ENCODE peak calls at places on chromosomes 12 and 14, in ten cellular contexts. C is NCI-H1105; N is fibroblast of mammary gland; Z is CD4-positive, CD25-positive, alpha-beta regulatory T cell; X is CD8-positive, alpha-beta T cell; J is nephron progenitor cell; Y is hypothalamus; T is aorta; S is HTR-8/SVneo; U is stimulated activated CD8-positive, alpha-beta memory T cell treated with anti-CD3 and anti-CD28 coated beads, Interleukin-7, amount 100 ng/mL, for 1 hour. W is an unnamed sample.

GRCh38 chr14:100664234-100664633 is 62.5 kb upstream of the DLK1 start:
- DNase-seq in S (no peak), X (no peak), N (no peak), Y (no peak), C (no peak), U (no peak), J (no peak), Z (no peak), T (no peak), W (no peak)

GRCh38 chr14:65933400-65934068 is 521.0 kb downstream of the FUT8 start:
- DNase-seq in C (no peak), Z (no peak), U (no peak), S (no peak), N (no peak), J (no peak), T (no peak), Y (no peak), X (no peak), W (no peak)

GRCh38 chr12:124747426-124748161 is 116.1 kb downstream of the SCARB1 start:
- DNase-seq in T (no peak), S (peak), X (no peak), Z (no peak), J (no peak), U (no peak), N (peak), Y (no peak), C (no peak), W (no peak)

GRCh38 chr12:24222968-24223367 is 273.5 kb upstream of the SOX5 start:
- DNase-seq in Z (no peak), N (peak), U (no peak), Y (no peak), J (no peak), C (no peak), T (no peak), X (no peak), S (no peak), W (no peak)

GRCh38 chr12:103757248-103757647 is 83.8 kb downstream of the NT5DC3 start:
- DNase-seq in S (no peak), Y (no peak), N (no peak), Z (no peak), C (no peak), U (no peak), J (no peak), X (no peak), T (no peak), W (no peak)

GRCh38 chr14:64676410-64677008 is 27.7 kb upstream of the PLEKHG3 start:
- DNase-seq in U (no peak), C (no peak), S (no peak), J (no peak), X (no peak), Z (no peak), N (no peak), T (no peak), Y (no peak), W (no peak)

GRCh38 chr12:130195369-130195768 is 33.1 kb downstream of the FZD10 start:
- DNase-seq in X (no peak), U (no peak), T (no peak), C (no peak), S (no peak), N (no peak), Y (no peak), J (no peak), Z (no peak), W (no peak)

GRCh38 chr12:121132601-121133481 is at the start of gene P2RX7:
- DNase-seq in C (peak), U (no peak), N (peak), T (peak), Z (peak), J (peak), Y (peak), X (peak), S (peak), W (peak)

GRCh38 chr14:34926552-34926951 is 51.4 kb upstream of the BAZ1A start:
- DNase-seq in T (no peak), Z (no peak), S (peak), X (no peak), Y (no peak), U (no peak), J (no peak), N (no peak), C (no peak), W (no peak)

GRCh38 chr14:64510825-64511679 is 6.5 kb downstream of the ZBTB1 start:
- DNase-seq in S (peak), Y (no peak), X (peak), T (peak), J (peak), N (peak), U (peak), Z (peak), C (peak), W (peak)

GRCh38 chr14:60736494-60736893 is 1.9 kb downstream of the MNAT1 start:
- DNase-seq in Z (no peak), U (no peak), T (no peak), J (no peak), X (no peak), N (peak), Y (no peak), S (peak), C (peak), W (no peak)

GRCh38 chr14:66082009-66082408 is 404.2 kb upstream of the CCDC196 start:
- DNase-seq in C (no peak), Y (no peak), X (no peak), J (no peak), T (no peak), Z (no peak), N (peak), S (no peak), U (no peak), W (no peak)